ENCODE peak calls at places on chromosomes 3 and 15, in nine cellular contexts. Q is H9, N is endodermal cell, V is mammary epithelial cell, J is stomach, T is right lobe of liver, L is hepatocyte, H is MM.1S, U is kidney. O is an unnamed sample. For H3K4me1 and H3K9me3, the result is how much of the 10 kb centered on the place peaks cover.

GRCh38 chr15:50542051-50542450 is 4.4 kb downstream of the USP50 start:
- DNase-seq in Q (no peak), N (no peak), V (no peak), J (no peak), T (no peak), L (peak), H (no peak), U (no peak), O (no peak)

GRCh38 chr15:83282859-83283812 is 1.3 kb downstream of the BNC1 start:
- DNase-seq in Q (peak), N (peak), V (peak), J (no peak), T (no peak), L (peak), H (no peak), U (peak), O (no peak)

GRCh38 chr15:61655881-61656280 is 404.4 kb downstream of the VPS13C start:
- DNase-seq in Q (no peak), N (no peak), V (no peak), J (no peak), T (no peak), L (no peak), H (no peak), U (no peak), O (no peak)

GRCh38 chr15:36172970-36173369 is 406.5 kb upstream of the CDIN1 start:
- DNase-seq in Q (no peak), N (no peak), V (no peak), J (no peak), T (no peak), L (no peak), H (no peak), U (no peak), O (no peak)

GRCh38 chr3:71956716-71957115 is 171.8 kb upstream of the PROK2 start:
- DNase-seq in Q (peak), N (peak), V (no peak), J (no peak), T (no peak), L (no peak), H (no peak), U (no peak), O (no peak)

GRCh38 chr3:159233734-159234133 is 431.9 kb downstream of the MFSD1 start:
- DNase-seq in Q (no peak), N (no peak), V (no peak), J (no peak), T (no peak), L (no peak), H (no peak), U (no peak), O (no peak)

GRCh38 chr3:56887402-56888025 is 85.8 kb upstream of the ARHGEF3 start:
- DNase-seq in Q (no peak), N (no peak), V (no peak), J (no peak), T (no peak), L (no peak), H (no peak), U (no peak), O (no peak)

GRCh38 chr15:83700082-83700481 is 46.2 kb downstream of the ADAMTSL3 start:
- DNase-seq in Q (no peak), N (no peak), V (no peak), J (no peak), T (no peak), L (no peak), H (no peak), U (no peak), O (no peak)

GRCh38 chr15:95350908-95351307 is 979.6 kb upstream of the NR2F2 start:
- DNase-seq in Q (no peak), N (no peak), V (no peak), J (no peak), T (no peak), L (no peak), H (peak), U (no peak), O (no peak)

GRCh38 chr3:20080956-20081554 is 40.8 kb downstream of the KAT2B start:
- DNase-seq in Q (no peak), N (no peak), V (peak), J (peak), T (peak), L (peak), H (no peak), U (peak), O (no peak)

GRCh38 chr3:118755402-118755801 is 279.2 kb downstream of the IGSF11 start:
- DNase-seq in Q (no peak), N (no peak), V (no peak), J (no peak), T (no peak), L (no peak), H (no peak), U (no peak), O (no peak)

GRCh38 chr3:59510576-59510975 is 460.8 kb upstream of the CFAP20DC start:
- DNase-seq in Q (no peak), N (no peak), V (no peak), J (no peak), T (no peak), L (no peak), H (no peak), U (no peak), O (no peak)

GRCh38 chr3:192514081-192514753 is 213.1 kb downstream of the FGF12 start:
- DNase-seq in Q (peak), N (peak), V (peak), J (no peak), T (no peak), L (peak), H (no peak), U (peak), O (no peak)

GRCh38 chr15:86021281-86022264 is 58.1 kb upstream of the AGBL1 start:
- DNase-seq in Q (no peak), N (no peak), V (peak), J (no peak), T (no peak), L (peak), H (no peak), U (no peak), O (no peak)

GRCh38 chr3:60266444-60266843 is 984.8 kb downstream of the FHIT start:
- DNase-seq in Q (no peak), N (no peak), V (no peak), J (no peak), T (no peak), L (no peak), H (no peak), U (no peak), O (no peak)

GRCh38 chr3:78918361-78919020 is 849.3 kb downstream of the ROBO1 start:
- DNase-seq in Q (no peak), N (no peak), V (peak), J (no peak), T (no peak), L (no peak), H (no peak), U (no peak), O (no peak)

GRCh38 chr3:50652709-50653108 is 22.0 kb upstream of the DOCK3 start:
- DNase-seq in Q (peak), N (peak), V (peak), J (peak), T (no peak), L (peak), H (no peak), U (no peak), O (peak)

GRCh38 chr3:55554621-55555020 is 67.5 kb upstream of the WNT5A start:
- DNase-seq in Q (peak), N (peak), V (no peak), J (no peak), T (no peak), L (peak), H (no peak), U (no peak), O (no peak)

GRCh38 chr15:100790786-100791265 is 88.8 kb upstream of the ALDH1A3 start:
- DNase-seq in Q (no peak), N (peak), V (no peak), J (no peak), T (no peak), L (no peak), H (no peak), U (no peak), O (no peak)

GRCh38 chr15:79329186-79329611 is 18.3 kb downstream of the TMED3 start:
- DNase-seq in Q (no peak), N (peak), V (peak), J (no peak), T (no peak), L (peak), H (no peak), U (no peak), O (no peak)

GRCh38 chr3:189626286-189626685 is 4.9 kb upstream of the TP63 start:
- DNase-seq in Q (no peak), N (no peak), V (no peak), J (no peak), T (no peak), L (no peak), H (no peak), U (no peak), O (no peak)

GRCh38 chr15:39079296-39079834 is 501.5 kb upstream of the THBS1 start:
- DNase-seq in Q (no peak), N (no peak), V (peak), J (no peak), T (no peak), L (peak), H (no peak), U (no peak), O (no peak)

GRCh38 chr15:83733691-83734090 is 79.8 kb downstream of the ADAMTSL3 start:
- DNase-seq in Q (no peak), N (no peak), V (no peak), J (no peak), T (no peak), L (no peak), H (no peak), U (no peak), O (no peak)

GRCh38 chr3:179546814-179547241 is 15.9 kb upstream of the ACTL6A start:
- DNase-seq in Q (peak), N (peak), V (peak), J (peak), T (no peak), L (peak), H (peak), U (no peak), O (peak)

GRCh38 chr3:48125026-48125704 is 63.1 kb downstream of the CDC25A start:
- DNase-seq in Q (peak), N (peak), V (peak), J (no peak), T (no peak), L (no peak), H (no peak), U (no peak), O (peak)

GRCh38 chr15:80449825-80450224 is 45.6 kb downstream of the ARNT2 start:
- DNase-seq in Q (no peak), N (no peak), V (no peak), J (no peak), T (no peak), L (no peak), H (no peak), U (no peak), O (no peak)

GRCh38 chr3:129936757-129937156 is 37.8 kb upstream of the TRH start:
- DNase-seq in Q (no peak), N (no peak), V (peak), J (peak), T (peak), L (no peak), H (peak), U (no peak), O (peak)

GRCh38 chr3:31847760-31848159 is 133.3 kb downstream of the OSBPL10 start:
- DNase-seq in Q (no peak), N (no peak), V (no peak), J (no peak), T (no peak), L (no peak), H (no peak), U (peak), O (no peak)

GRCh38 chr3:112958749-112959560 is 15.9 kb downstream of the CD200R1 start:
- DNase-seq in Q (no peak), N (no peak), V (no peak), J (no peak), T (no peak), L (no peak), H (peak), U (no peak), O (no peak)

GRCh38 chr15:60255390-60255789 is 142.4 kb downstream of the ANXA2 start:
- DNase-seq in Q (no peak), N (no peak), V (peak), J (no peak), T (no peak), L (peak), H (peak), U (no peak), O (no peak)

GRCh38 chr3:169053427-169053826 is 610.1 kb downstream of the MECOM start:
- DNase-seq in Q (no peak), N (no peak), V (no peak), J (no peak), T (no peak), L (no peak), H (no peak), U (no peak), O (no peak)

GRCh38 chr3:45211466-45212094 is 14.5 kb downstream of the TMEM158 start:
- DNase-seq in Q (no peak), N (no peak), V (no peak), J (no peak), T (no peak), L (peak), H (no peak), U (peak), O (no peak)

GRCh38 chr3:49172616-49173041 is 1.2 kb downstream of the KLHDC8B start:
- DNase-seq in Q (no peak), N (no peak), V (no peak), J (no peak), T (no peak), L (no peak), H (no peak), U (peak), O (no peak)

GRCh38 chr15:54387808-54388207 is 409.6 kb downstream of the UNC13C start:
- DNase-seq in Q (no peak), N (no peak), V (no peak), J (no peak), T (no peak), L (no peak), H (no peak), U (no peak), O (no peak)

GRCh38 chr3:150078983-150079739 is 108.5 kb upstream of the PFN2 start:
- DNase-seq in Q (no peak), N (no peak), V (peak), J (no peak), T (no peak), L (peak), H (peak), U (no peak), O (no peak)
- H3K4me1 ChIP-seq in Q (under half), N (under half), V (under half), J (under half), T (under half), L (under half), H (under half), U (under half), O (under half)

GRCh38 chr15:68629519-68630204 is 50.9 kb downstream of the CORO2B start:
- DNase-seq in Q (no peak), N (no peak), V (no peak), J (no peak), T (no peak), L (no peak), H (no peak), U (no peak), O (no peak)

GRCh38 chr15:68631621-68632051 is 52.8 kb downstream of the CORO2B start:
- DNase-seq in Q (peak), N (peak), V (no peak), J (no peak), T (no peak), L (no peak), H (no peak), U (no peak), O (no peak)

GRCh38 chr15:68630205-68630555 is 51.4 kb downstream of the CORO2B start:
- DNase-seq in Q (no peak), N (no peak), V (no peak), J (no peak), T (no peak), L (no peak), H (no peak), U (no peak), O (no peak)

GRCh38 chr15:68632101-68632500 is 53.3 kb downstream of the CORO2B start:
- DNase-seq in Q (no peak), N (no peak), V (no peak), J (no peak), T (no peak), L (no peak), H (no peak), U (no peak), O (no peak)

DNA sequence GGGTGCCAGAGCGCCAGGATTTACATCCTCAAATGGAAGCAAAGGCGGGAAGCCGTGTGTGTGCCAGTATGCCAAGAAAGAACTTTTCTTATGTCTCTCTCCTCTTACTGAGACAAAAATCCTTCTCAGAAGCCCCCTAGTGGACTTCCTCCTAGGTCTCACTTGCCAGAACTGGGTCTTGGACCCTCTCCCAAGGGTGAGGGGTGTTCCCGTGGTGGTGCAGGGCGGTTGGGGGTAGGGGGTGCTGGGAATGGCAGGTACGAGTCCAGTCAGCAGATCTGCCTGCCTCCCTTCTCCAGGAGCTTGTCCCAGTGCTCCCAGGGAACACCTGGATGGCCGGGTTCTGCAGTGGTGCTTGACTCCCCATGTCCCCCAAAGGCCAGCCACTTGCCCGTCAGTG is 52.0 kb downstream of the CORO2B start:
- DNase-seq in Q (no peak), N (no peak), V (no peak), J (no peak), T (no peak), L (no peak), H (no peak), U (no peak), O (no peak)
- TF ChIP-seq CTCF in Q (peak), N (peak), V (no peak), J (no peak), T (no peak), L (no peak), H (no peak), U (no peak), O (peak)

DNA sequence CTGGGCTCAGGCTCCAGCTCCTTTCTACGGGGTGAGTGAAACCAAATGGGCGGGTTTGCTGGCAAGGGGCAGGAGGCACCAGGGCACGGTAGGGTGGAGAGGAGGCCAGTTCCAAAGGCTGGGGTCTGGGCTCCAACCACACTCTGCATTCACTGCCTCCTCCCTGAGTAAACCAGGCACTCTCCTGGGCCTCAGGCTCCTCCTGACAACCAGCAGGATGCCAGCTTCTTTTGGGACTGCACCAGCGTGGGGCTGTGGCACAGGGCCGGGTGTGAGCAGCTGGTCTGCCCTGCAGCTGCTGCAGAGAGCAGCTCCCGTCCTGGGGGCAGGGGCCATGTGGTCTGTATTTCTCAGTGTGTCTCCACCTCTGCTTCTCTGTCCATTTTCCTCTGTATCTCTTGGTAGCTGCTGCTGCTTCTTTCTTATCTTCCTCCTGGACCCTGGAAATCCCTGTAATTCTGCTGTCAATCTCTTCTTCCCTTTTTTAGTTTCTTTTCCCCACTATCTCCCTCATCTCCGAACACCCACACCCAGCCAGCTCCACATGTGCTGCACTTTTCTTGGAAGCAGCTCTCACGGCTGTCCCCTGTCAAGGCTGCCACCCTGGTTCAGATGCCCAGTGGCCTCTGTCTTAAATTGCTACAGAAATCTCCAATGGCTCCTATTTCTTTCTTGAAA is 54.9 kb upstream of the TBC1D21 start:
- DNase-seq in Q (no peak), N (no peak), V (no peak), J (no peak), T (no peak), L (no peak), H (no peak), U (no peak), O (no peak)
- H3K9me3 ChIP-seq in Q (under half), N (under half), V (under half), J (under half), T (under half), L (under half), H (under half), U (under half), O (under half)

GRCh38 chr3:42829083-42829627 is 19.9 kb downstream of the ACKR2 start:
- DNase-seq in Q (no peak), N (no peak), V (peak), J (no peak), T (no peak), L (peak), H (no peak), U (no peak), O (peak)
- H3K4me1 ChIP-seq in Q (under half), N (under half), V (under half), J (under half), T (under half), L (under half), H (under half), U (under half), O (under half)

GRCh38 chr15:42068601-42069000 is 25.8 kb downstream of the PLA2G4D start:
- DNase-seq in Q (no peak), N (no peak), V (no peak), J (peak), T (peak), L (no peak), H (no peak), U (peak), O (no peak)

GRCh38 chr15:42065478-42065877 is 28.9 kb downstream of the PLA2G4D start:
- DNase-seq in Q (no peak), N (no peak), V (no peak), J (no peak), T (no peak), L (peak), H (no peak), U (no peak), O (no peak)

GRCh38 chr15:42065008-42065407 is 29.4 kb downstream of the PLA2G4D start:
- DNase-seq in Q (no peak), N (no peak), V (no peak), J (peak), T (no peak), L (peak), H (no peak), U (peak), O (no peak)

GRCh38 chr15:42069025-42069424 is 25.3 kb downstream of the PLA2G4D start:
- DNase-seq in Q (peak), N (peak), V (no peak), J (no peak), T (no peak), L (no peak), H (no peak), U (no peak), O (no peak)

GRCh38 chr15:42066764-42067415 is 27.5 kb downstream of the PLA2G4D start:
- DNase-seq in Q (no peak), N (no peak), V (no peak), J (no peak), T (no peak), L (no peak), H (no peak), U (no peak), O (no peak)
- TF ChIP-seq CTCF in Q (peak), N (peak), V (no peak), J (no peak), T (no peak), L (no peak), H (no peak), U (no peak), O (no peak)

GRCh38 chr3:93962798-93963197 is 10.9 kb downstream of the PROS1 start:
- DNase-seq in Q (no peak), N (no peak), V (no peak), J (no peak), T (no peak), L (no peak), H (no peak), U (no peak), O (no peak)

GRCh38 chr3:93961026-93961425 is 12.7 kb downstream of the PROS1 start:
- DNase-seq in Q (no peak), N (no peak), V (no peak), J (no peak), T (no peak), L (no peak), H (no peak), U (no peak), O (no peak)

DNA sequence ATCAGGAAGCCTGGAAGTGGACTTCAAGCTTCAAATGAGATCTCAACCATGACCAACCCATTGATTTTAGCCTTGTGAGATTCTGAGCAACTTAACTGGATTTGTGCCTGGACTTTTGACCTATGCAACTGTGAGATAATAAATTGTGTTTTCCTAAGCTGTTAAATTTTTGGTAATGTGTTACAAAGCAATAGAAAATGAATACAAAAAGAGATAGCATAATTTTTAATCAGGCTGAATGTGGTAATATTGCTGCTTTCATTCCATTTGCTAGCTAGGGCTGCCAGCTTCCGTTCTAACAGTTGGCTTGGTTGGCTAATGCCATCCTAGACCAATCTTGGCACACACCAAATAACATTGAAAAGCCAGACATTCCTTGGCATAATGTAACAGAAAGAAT is 12.2 kb downstream of the PROS1 start:
- DNase-seq in Q (no peak), N (no peak), V (no peak), J (no peak), T (peak), L (no peak), H (no peak), U (no peak), O (no peak)
- H3K9me3 ChIP-seq in Q (under half), N (under half), V (under half), J (under half), T (under half), L (under half), H (under half), U (under half), O (under half)

GRCh38 chr3:184711366-184712247 is at the start of gene MAGEF1:
- DNase-seq in Q (peak), N (peak), V (peak), J (peak), T (peak), L (peak), H (peak), U (peak), O (peak)
- H3K4me1 ChIP-seq in Q (under half), N (under half), V (under half), J (under half), T (under half), L (under half), H (under half), U (under half), O (under half)